ENCODE peak calls at places on chromosomes 2 and 18, in four cellular contexts. Q, U, F and J are unnamed samples.

GRCh38 chr18:56028514-56028913 is 440.5 kb upstream of the TCF4 start:
- DNase-seq in U (no peak), F (no peak), Q (no peak), J (no peak)

GRCh38 chr2:112593761-112594160 is 9.4 kb downstream of the CHCHD5 start:
- DNase-seq in Q (no peak), U (no peak), F (no peak), J (no peak)

GRCh38 chr2:146734042-146734715 is 1110.7 kb upstream of the ACVR2A start:
- DNase-seq in U (peak; percentile 35), F (peak; percentile 5), Q (peak; percentile 16), J (no peak)

GRCh38 chr2:101766871-101767739 is 69.6 kb downstream of the MAP4K4 start:
- DNase-seq in U (no peak), Q (no peak), F (no peak), J (no peak)

GRCh38 chr18:40738321-40738880 is 1216.6 kb upstream of the PIK3C3 start:
- DNase-seq in F (peak; percentile 5), U (no peak), Q (no peak), J (no peak)

GRCh38 chr2:29687121-29687520 is 234.3 kb downstream of the ALK start:
- DNase-seq in Q (no peak), F (no peak), U (no peak), J (no peak)

GRCh38 chr2:111634995-111635538 is 248.9 kb downstream of the ANAPC1 start:
- DNase-seq in Q (no peak), F (no peak), U (peak; percentile 63), J (no peak)

GRCh38 chr2:68487773-68488355 is 20.5 kb downstream of the APLF start:
- DNase-seq in Q (peak; percentile 44), F (no peak), U (peak; percentile 36), J (no peak)

GRCh38 chr2:45879406-45879805 is 227.9 kb downstream of the PRKCE start:
- DNase-seq in Q (no peak), U (no peak), F (no peak), J (no peak)

GRCh38 chr2:74741076-74741460 is 87.0 kb downstream of the SEMA4F start:
- DNase-seq in F (no peak), U (no peak), Q (no peak), J (no peak)

GRCh38 chr2:96537734-96538486 is 1.4 kb downstream of the ARID5A start:
- DNase-seq in U (peak; percentile 20), Q (no peak), F (no peak), J (no peak)

GRCh38 chr18:48356909-48357631 is 52.1 kb downstream of the ZBTB7C start:
- DNase-seq in Q (no peak), F (no peak), U (peak; percentile 30), J (no peak)

GRCh38 chr2:23803275-23803964 is 123.5 kb downstream of the ATAD2B start:
- DNase-seq in U (no peak), F (no peak), Q (no peak), J (no peak)

GRCh38 chr2:223075301-223076270 is 23.6 kb downstream of the KCNE4 start:
- DNase-seq in U (no peak), F (no peak), Q (no peak), J (no peak)
- TF ChIP-seq USF1 in U (no peak), F (no peak), Q (no peak), J (no peak)

GRCh38 chr2:28352104-28352503 is 40.6 kb upstream of the FOSL2 start:
- DNase-seq in U (no peak), Q (no peak), F (no peak), J (no peak)

GRCh38 chr2:28349546-28350165 is 43.0 kb upstream of the FOSL2 start:
- DNase-seq in U (no peak), Q (no peak), F (no peak), J (no peak)

GRCh38 chr2:28350196-28350595 is 42.5 kb upstream of the FOSL2 start:
- DNase-seq in Q (no peak), U (no peak), F (no peak), J (no peak)

GRCh38 chr2:28351621-28352020 is 41.0 kb upstream of the FOSL2 start:
- DNase-seq in Q (no peak), U (no peak), F (no peak), J (no peak)

DNA sequence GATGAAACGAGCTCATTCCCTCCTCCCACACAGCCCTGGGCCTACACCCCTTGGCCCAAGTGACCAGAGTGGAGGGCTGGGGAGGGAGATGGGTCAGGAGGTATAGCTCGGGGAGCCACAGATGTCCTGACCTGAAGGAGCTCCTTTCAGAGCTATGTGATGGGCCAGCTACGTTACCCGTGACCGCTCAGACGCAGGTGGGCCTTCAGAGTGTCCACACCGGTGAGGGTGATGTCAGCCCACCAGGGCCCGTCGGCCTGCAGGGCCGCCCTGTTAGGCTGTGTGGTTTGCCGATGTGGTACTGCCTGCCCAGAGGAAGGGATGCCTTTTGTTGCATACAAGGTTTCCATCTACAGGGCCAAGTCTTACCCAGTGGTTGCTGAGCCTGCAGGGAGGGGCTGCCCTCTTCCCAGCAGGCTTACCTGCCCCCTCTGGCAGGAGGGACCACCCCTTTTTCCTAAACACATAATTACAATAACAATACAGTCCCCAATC is 41.8 kb upstream of the FOSL2 start:
- DNase-seq in F (no peak), U (no peak), Q (no peak), J (no peak)
- TF ChIP-seq USF1 in F (no peak), U (no peak), Q (no peak), J (no peak)

GRCh38 chr2:232588680-232589585 is 38.4 kb downstream of the EIF4E2 start:
- DNase-seq in U (peak; percentile 28), F (no peak), Q (peak; percentile 5), J (no peak)
- TF ChIP-seq USF1 in U (no peak), F (no peak), Q (no peak), J (no peak)

DNA sequence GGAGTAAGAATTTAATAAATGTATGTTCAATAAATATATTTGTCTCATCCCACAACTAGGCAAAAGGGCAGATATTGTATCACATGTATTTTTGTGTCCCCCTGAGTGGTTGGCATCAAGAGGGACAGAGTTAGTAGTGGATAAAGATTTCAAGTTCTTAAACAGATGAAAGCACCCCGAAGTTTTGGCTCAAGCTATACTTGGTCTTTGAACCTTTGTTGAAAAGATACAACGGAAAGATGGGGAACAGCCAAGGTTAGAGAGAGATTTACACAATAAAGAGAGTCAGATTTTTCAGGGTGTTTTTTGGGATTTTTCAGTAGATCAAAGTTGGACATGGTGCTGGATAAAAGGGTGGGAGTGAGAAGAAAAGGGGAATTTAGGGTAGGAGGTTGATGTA is 59.3 kb downstream of the MEP1B start:
- DNase-seq in Q (no peak), F (no peak), U (no peak), J (no peak)
- TF ChIP-seq USF1 in Q (no peak), F (no peak), U (no peak), J (no peak)

DNA sequence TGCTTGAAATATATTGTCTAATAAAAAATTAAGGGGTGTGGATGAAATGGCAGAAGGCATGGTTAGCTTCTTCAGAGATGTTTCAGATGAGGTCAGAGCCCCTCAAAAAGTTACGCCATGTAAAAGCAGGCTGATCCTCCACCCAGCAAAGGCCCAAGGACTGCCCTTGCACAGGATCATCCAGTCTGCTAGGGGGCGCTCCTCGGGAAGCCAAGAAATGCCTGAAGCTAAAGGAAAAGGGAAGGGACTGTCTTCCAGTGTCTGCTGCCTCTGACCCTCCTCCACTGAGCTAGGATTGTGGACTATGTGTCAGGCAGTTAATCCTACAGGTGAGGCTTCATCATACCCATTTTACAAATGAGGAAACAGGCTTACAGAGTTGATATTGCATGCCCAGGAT is 33.8 kb upstream of the TEX51 start:
- DNase-seq in Q (peak; percentile 13), U (no peak), F (no peak), J (peak; percentile 62)
- TF ChIP-seq USF1 in Q (no peak), U (no peak), F (no peak), J (no peak)

DNA sequence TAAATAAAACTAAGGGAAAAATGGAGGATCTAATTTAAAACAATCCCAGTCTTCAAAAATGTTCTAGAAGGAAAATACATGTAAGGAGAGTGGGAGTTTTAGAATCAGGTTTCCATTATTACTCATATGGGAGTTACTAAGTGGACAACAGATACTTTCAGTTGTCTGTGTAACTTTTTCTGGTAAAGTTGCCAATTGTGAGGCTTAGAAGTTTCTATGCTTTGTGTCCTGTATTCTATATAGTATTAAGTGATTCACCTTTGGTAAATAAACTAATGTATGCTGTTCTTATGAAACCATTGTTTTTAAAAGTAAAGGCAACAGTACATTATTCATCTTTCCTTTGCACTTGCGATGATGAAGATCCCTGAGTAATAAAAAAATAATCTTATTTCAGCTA is 274.9 kb downstream of the NR4A2 start:
- DNase-seq in Q (no peak), U (no peak), F (no peak), J (no peak)
- TF ChIP-seq USF1 in Q (no peak), U (no peak), F (no peak), J (no peak)

DNA sequence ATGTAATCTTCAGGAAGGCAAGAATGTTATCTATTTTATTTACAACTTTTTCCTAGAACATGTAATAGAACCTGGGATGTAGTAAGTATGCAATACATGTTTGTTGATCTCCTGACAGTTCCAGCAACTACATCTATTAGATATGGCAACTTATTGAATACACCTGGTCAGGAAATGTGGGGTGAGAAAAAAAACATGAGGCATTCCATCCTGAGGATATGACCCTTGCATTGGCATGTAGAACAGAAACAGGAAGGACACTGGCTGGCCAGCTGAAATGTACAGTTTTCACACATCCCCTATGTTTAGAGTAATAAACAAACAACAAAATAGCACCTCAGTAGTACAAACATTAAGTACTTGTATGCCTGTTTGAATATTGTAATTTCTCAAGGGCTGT is 272.6 kb upstream of the NT5C1B start:
- DNase-seq in U (no peak), Q (no peak), F (no peak), J (no peak)
- TF ChIP-seq USF1 in U (no peak), Q (no peak), F (no peak), J (no peak)